ENCODE peak calls at places on chromosomes 3 and 15, in eight cellular contexts. Q is PC-3; R is endodermal cell; U is A549; O is AG04449; H is CD4-positive, CD25-positive, alpha-beta regulatory T cell; K is fibroblast of villous mesenchyme; J is GM06990. L is an unnamed sample.

GRCh38 chr15:89175617-89176191 is 45.7 kb downstream of the RLBP1 start:
- DNase-seq in H (no peak), R (no peak), J (no peak), U (no peak), O (no peak), Q (no peak), K (no peak), L (no peak)

GRCh38 chr3:143002083-143002712 is 828 bp downstream of the U2SURP start:
- DNase-seq in J (no peak), O (no peak), K (peak; percentile 60), H (no peak), Q (peak; percentile 11), R (no peak), U (peak; percentile 49), L (no peak)

GRCh38 chr3:123084738-123085237 is 18.0 kb downstream of the PDIA5 start:
- DNase-seq in U (no peak), J (no peak), O (no peak), H (no peak), K (peak; percentile 90), Q (no peak), R (peak; percentile 28), L (no peak)

GRCh38 chr3:190617185-190617584 is 103.3 kb downstream of the IL1RAP start:
- DNase-seq in U (peak; percentile 31), Q (peak; percentile 7), O (no peak), K (no peak), H (no peak), J (peak; percentile 43), R (no peak), L (peak; percentile 15)

GRCh38 chr3:160169139-160169830 is 55.9 kb upstream of the C3orf80 start:
- DNase-seq in R (peak; percentile 52), U (peak; percentile 28), O (peak; percentile 69), H (no peak), J (no peak), K (peak; percentile 92), Q (peak; percentile 68), L (no peak)

GRCh38 chr3:179853176-179853575 is 183.6 kb downstream of the PEX5L start:
- DNase-seq in Q (no peak), U (no peak), J (peak; percentile 6), O (peak; percentile 82), R (no peak), K (peak; percentile 20), H (no peak), L (no peak)

GRCh38 chr3:172568713-172569112 is 45.5 kb upstream of the TNFSF10 start:
- DNase-seq in R (no peak), K (no peak), Q (no peak), O (no peak), J (no peak), H (no peak), U (no peak), L (no peak)

GRCh38 chr15:41775651-41776050 is 1.4 kb downstream of the MAPKBP1 start:
- DNase-seq in O (no peak), H (no peak), R (no peak), K (no peak), J (no peak), Q (no peak), U (no peak), L (no peak)

GRCh38 chr3:99656606-99657005 is 18.2 kb downstream of the COL8A1 start:
- DNase-seq in R (no peak), Q (no peak), O (no peak), J (no peak), K (no peak), U (no peak), H (no peak), L (no peak)

DNA sequence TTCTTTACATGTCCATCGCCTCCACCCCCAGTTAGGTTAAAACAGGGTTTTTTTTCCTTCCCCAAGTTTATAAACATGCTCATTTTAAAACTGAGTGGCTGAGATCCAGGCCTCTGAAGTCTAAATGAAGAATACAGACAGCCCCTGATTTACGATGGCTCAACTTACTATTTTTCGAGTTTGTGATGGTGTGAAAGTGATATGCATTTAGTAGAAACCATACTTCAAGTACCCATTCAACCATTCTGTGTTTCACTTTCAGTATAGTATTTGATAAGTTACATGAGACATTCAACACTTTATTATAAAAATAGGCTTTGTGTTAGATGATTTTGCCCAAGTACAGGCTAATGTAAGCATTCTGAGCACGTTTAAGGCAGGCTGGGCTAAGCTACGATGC is 30.5 kb upstream of the GNB5 start:
- DNase-seq in R (no peak), Q (no peak), H (no peak), K (no peak), J (peak; percentile 54), O (no peak), U (no peak), L (no peak)
- H3K4me3 ChIP-seq in R (no peak overlapping the region), Q (no peak overlapping the region), H (peak overlapping the region; percentile 90), K (no peak overlapping the region), J (peak overlapping the region; percentile 51), O (no peak overlapping the region), U (no peak overlapping the region), L (peak overlapping the region; percentile 31)

GRCh38 chr3:27713435-27713880 is 8.7 kb downstream of the EOMES start:
- DNase-seq in Q (peak; percentile 16), U (no peak), K (no peak), R (peak; percentile 91), J (no peak), H (no peak), O (no peak), L (no peak)
- H3K4me3 ChIP-seq in Q (peak overlapping the region; percentile 78), U (peak overlapping the region; percentile 53), K (peak overlapping the region; percentile 54), R (peak overlapping the region; percentile 83), J (peak overlapping the region; percentile 65), H (peak overlapping the region; percentile 89), O (peak overlapping the region; percentile 58), L (peak overlapping the region; percentile 73)

DNA sequence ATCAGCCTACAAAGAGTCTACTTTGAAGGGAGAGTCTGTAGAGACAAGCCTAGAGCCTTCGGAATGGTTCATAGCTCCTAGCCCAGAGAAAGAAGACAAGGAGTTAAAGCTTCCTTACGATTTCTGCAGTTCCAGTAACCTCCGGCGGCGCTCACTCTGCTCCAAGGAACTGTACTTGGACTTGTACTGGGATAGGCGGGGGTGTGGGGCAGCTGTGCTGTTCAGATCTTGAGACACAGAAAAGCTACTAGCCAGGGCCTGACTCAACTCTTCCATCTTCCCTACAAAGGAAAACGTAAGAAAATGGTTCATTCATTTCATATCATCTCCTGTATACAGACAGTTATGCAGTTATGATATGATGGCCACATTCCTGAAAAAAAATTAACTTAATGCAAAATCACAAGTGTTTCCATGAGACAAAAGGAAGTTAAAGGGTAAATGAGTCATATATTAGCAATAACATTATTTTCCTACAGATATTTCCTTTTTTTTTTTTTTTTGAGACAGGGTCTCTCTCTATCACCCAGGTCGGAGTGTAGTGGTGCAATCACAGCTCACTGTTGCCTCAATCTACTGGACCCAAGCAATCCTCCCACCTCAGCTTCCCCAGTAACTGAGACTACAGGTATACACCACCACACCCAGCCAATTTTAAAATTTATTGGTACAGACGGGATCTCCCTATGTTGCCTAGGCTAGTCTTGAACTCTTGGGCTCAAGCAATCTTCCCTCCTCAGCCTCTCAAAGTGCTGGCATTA is 4.6 kb downstream of the SNUPN start:
- DNase-seq in U (peak; percentile 41), J (no peak), Q (no peak), R (no peak), H (no peak), K (peak; percentile 94), O (peak; percentile 67), L (no peak)
- H3K4me3 ChIP-seq in U (no peak overlapping the region), J (no peak overlapping the region), Q (no peak overlapping the region), R (no peak overlapping the region), H (no peak overlapping the region), K (peak overlapping the region; percentile 54), O (peak overlapping the region; percentile 46), L (no peak overlapping the region)

DNA sequence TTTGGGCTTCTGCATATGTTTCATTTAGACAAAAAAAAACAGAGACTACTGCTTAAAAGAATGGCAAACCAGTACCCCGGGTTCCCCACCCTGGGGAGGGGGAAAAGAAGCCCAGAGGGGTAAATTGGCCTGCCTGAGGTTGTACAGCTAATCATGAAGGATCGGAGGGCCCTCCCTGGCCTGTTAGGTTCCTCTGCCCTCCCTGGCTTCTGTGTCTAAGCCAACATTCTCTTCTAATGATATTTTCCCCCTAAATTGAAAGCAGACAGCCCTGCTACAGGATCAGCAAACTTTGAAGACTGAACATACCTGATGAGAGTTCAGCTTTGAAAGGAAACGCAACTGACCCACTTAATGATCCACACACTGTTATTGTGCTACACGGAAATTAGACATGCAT is 2.5 kb downstream of the ARHGAP31 start:
- DNase-seq in Q (no peak), K (no peak), U (no peak), J (no peak), R (no peak), H (no peak), O (no peak), L (no peak)
- H3K4me3 ChIP-seq in Q (no peak overlapping the region), K (no peak overlapping the region), U (no peak overlapping the region), J (peak overlapping the region; percentile 75), R (peak overlapping the region; percentile 85), H (peak overlapping the region; percentile 78), O (peak overlapping the region; percentile 89), L (no peak overlapping the region)

L was measured in CD8-positive, alpha-beta T cell.